ENCODE peak calls at places on chromosomes 3 and 15, in nine cellular contexts. X is HFFc6, T is sigmoid colon, C is breast epithelium, S is GM12864, R is AG09309, P is fibroblast of lung, U is endothelial cell of umbilical vein, Z is WERI-Rb-1. F is an unnamed sample.

GRCh38 chr15:44075535-44075934 is 119.5 kb downstream of the FRMD5 start:
- DNase-seq in X (peak), T (no peak), C (no peak), S (no peak), R (no peak), P (no peak), U (no peak), Z (no peak), F (no peak)

GRCh38 chr3:119314821-119315220 is 20.6 kb downstream of the ARHGAP31 start:
- DNase-seq in X (no peak), T (no peak), C (no peak), S (no peak), R (no peak), P (no peak), U (peak), Z (peak), F (peak)

GRCh38 chr3:30502051-30502741 is 104.2 kb upstream of the TGFBR2 start:
- DNase-seq in X (no peak), T (no peak), C (no peak), S (no peak), R (no peak), P (no peak), U (no peak), Z (no peak), F (no peak)

GRCh38 chr3:114241259-114241658 is 3.9 kb upstream of the ZNF80 start:
- DNase-seq in X (no peak), T (no peak), C (no peak), S (no peak), R (no peak), P (no peak), U (no peak), Z (no peak), F (no peak)

GRCh38 chr3:109563149-109563548 is 225.8 kb upstream of the DPPA4 start:
- DNase-seq in X (no peak), T (no peak), C (no peak), S (no peak), R (no peak), P (no peak), U (no peak), Z (no peak), F (no peak)

GRCh38 chr3:69379661-69380060 is 6.2 kb downstream of the FRMD4B start:
- DNase-seq in X (no peak), T (no peak), C (no peak), S (no peak), R (no peak), P (peak), U (no peak), Z (no peak), F (no peak)

GRCh38 chr3:102091358-102091757 is 242.0 kb downstream of the NFKBIZ start:
- DNase-seq in X (no peak), T (no peak), C (no peak), S (no peak), R (no peak), P (no peak), U (no peak), Z (no peak), F (no peak)

GRCh38 chr3:39443530-39443929 is 23.9 kb upstream of the MOBP start:
- DNase-seq in X (no peak), T (no peak), C (no peak), S (no peak), R (no peak), P (no peak), U (peak), Z (peak), F (no peak)

GRCh38 chr15:39896837-39897236 is 23.2 kb downstream of the GPR176 start:
- DNase-seq in X (peak), T (no peak), C (no peak), S (no peak), R (peak), P (peak), U (no peak), Z (no peak), F (no peak)

GRCh38 chr3:194637541-194638400 is 4.6 kb upstream of the TMEM44 start:
- DNase-seq in X (no peak), T (peak), C (no peak), S (no peak), R (no peak), P (no peak), U (no peak), Z (no peak), F (no peak)

GRCh38 chr3:141076026-141076797 is 25.1 kb downstream of the SPSB4 start:
- DNase-seq in X (no peak), T (peak), C (no peak), S (no peak), R (no peak), P (no peak), U (no peak), Z (peak), F (no peak)

GRCh38 chr3:145094355-145094941 is 1066.5 kb downstream of the PLOD2 start:
- DNase-seq in X (no peak), T (no peak), C (no peak), S (peak), R (peak), P (peak), U (peak), Z (no peak), F (no peak)

GRCh38 chr15:59746777-59747176 is 57.7 kb upstream of the BNIP2 start:
- DNase-seq in X (no peak), T (no peak), C (no peak), S (no peak), R (no peak), P (no peak), U (no peak), Z (no peak), F (no peak)

DNA sequence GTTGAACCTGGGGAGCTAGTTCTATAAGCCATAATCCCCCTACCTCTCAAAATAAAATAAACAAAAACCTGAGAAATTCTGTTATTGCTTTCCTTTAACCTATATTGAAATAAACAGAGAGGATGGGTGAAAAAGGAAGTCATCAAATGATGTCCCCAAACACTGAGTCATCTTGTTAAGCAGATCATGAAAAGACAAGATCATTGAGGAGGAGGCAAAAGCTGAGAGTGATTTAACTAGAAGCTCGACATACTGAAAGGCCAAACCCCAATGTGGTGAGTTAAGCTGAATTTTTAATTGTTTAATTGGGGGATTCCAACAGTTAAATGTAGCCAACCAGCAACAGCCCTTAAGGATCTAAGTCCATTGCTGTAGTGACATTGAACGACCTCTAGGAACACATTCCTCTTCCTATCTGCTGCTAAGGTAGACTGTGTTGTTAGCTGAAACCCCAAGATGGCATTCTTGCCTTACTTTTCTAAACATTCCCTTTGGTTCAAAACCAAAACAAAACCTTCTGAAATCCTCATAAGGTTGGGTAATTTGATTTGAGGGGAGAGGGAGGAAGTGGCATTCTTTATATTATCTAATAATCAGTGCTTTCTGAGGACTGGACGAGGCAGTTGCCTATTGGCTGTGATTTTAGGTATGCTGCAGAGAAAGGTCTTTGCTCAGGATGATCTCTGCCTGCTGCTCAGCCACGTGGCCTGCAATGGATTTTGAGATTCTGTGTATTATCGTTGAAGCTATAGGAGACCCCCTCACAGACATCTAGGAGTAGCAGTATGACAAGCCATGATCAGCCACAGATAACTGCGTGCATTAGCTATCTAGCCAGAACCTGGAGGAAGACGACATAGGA is 62.7 kb upstream of the BNIP2 start:
- DNase-seq in X (no peak), T (no peak), C (no peak), S (no peak), R (no peak), P (peak), U (no peak), Z (no peak), F (no peak)
- TF ChIP-seq CTCF in X (peak), T (no peak), C (peak), S (peak), R (peak), P (no peak), U (no peak), Z (peak), F (peak)

GRCh38 chr3:82495655-82496054 is 734.2 kb upstream of the GBE1 start:
- DNase-seq in X (no peak), T (no peak), C (no peak), S (no peak), R (no peak), P (no peak), U (no peak), Z (no peak), F (no peak)

GRCh38 chr3:82498186-82498585 is 736.7 kb upstream of the GBE1 start:
- DNase-seq in X (no peak), T (no peak), C (no peak), S (no peak), R (no peak), P (no peak), U (no peak), Z (no peak), F (no peak)

GRCh38 chr3:82494977-82495489 is 733.6 kb upstream of the GBE1 start:
- DNase-seq in X (no peak), T (no peak), C (no peak), S (no peak), R (no peak), P (no peak), U (no peak), Z (no peak), F (no peak)

GRCh38 chr3:82493858-82494257 is 732.4 kb upstream of the GBE1 start:
- DNase-seq in X (no peak), T (no peak), C (no peak), S (no peak), R (no peak), P (no peak), U (no peak), Z (no peak), F (no peak)

DNA sequence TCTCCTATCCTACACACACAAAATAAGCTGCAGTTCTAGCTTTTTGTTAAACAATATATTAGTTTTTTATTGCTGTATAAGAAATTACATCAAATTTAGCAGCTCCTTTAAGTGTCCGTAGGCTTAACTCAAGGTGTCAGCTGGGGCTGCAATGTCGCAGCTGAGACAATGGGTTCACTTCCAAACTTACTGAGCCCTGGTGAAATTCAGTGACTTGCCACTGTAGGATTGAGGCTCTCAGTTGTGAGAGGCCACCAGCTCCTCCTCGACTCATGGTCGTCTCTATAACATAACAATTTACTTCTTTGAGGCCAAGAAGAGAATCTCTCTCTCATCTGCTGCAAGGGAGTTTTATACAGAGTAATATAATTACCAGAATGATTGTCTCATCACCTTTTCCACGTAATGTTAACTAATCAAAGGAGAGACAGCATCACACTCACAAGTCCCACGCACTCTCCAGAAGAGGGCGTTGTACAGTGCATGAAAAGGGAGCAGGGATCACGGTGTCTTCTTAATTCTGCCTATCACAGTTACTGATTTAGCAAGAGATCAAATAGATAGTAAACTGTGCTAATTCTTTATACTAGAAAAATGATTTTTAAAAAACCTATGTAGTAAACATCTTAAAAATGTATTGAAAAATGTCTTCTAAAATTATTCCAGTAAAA is 735.6 kb upstream of the GBE1 start:
- DNase-seq in X (no peak), T (no peak), C (no peak), S (no peak), R (no peak), P (no peak), U (no peak), Z (peak), F (peak)
- TF ChIP-seq CTCF in X (no peak), T (no peak), C (no peak), S (no peak), R (no peak), P (no peak), U (no peak), Z (peak), F (no peak)

GRCh38 chr3:64179249-64179648 is 46.0 kb downstream of the PRICKLE2 start:
- DNase-seq in X (peak), T (no peak), C (no peak), S (no peak), R (no peak), P (no peak), U (no peak), Z (no peak), F (no peak)
- TF ChIP-seq CTCF in X (peak), T (no peak), C (no peak), S (no peak), R (no peak), P (no peak), U (no peak), Z (no peak), F (no peak)

DNA sequence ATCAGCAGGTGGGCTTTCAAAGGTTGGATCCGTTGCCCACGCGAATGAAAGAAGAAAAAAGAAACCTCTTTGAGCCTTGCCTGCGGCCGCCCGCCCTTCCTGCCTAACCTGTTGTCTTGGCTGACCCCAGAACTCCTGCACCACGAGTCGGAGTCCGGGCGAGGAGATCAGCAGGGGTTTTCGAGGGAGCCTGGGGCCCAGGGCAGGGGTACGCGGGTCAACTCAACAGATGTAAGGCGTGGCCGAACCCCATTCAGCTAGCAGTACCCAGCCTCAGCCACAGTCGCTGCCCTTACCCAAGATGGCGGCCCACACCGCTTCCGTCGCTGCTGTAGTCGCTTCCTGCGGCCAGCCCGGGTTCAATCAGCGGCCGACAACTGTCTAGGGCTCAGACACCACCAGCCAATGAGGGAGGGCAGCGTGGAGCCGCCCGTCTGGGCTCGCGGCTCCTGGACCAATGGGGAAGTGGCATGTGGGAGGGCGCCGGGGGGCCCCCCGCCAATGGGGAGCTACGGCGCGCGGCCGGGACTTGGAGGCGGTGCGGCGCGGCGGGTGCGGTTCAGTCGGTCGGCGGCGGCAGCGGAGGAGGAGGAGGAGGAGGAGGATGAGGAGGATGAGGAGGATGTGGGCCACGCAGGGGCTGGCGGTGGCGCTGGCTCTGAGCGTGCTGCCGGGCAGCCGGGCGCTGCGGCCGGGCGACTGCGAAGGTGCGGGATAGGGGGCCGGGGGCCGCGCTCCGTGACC is at the start of gene MANF:
- DNase-seq in X (peak), T (peak), C (peak), S (peak), R (peak), P (peak), U (peak), Z (peak), F (peak)
- TF ChIP-seq CTCF in X (no peak), T (no peak), C (peak), S (no peak), R (no peak), P (no peak), U (no peak), Z (no peak), F (no peak)

DNA sequence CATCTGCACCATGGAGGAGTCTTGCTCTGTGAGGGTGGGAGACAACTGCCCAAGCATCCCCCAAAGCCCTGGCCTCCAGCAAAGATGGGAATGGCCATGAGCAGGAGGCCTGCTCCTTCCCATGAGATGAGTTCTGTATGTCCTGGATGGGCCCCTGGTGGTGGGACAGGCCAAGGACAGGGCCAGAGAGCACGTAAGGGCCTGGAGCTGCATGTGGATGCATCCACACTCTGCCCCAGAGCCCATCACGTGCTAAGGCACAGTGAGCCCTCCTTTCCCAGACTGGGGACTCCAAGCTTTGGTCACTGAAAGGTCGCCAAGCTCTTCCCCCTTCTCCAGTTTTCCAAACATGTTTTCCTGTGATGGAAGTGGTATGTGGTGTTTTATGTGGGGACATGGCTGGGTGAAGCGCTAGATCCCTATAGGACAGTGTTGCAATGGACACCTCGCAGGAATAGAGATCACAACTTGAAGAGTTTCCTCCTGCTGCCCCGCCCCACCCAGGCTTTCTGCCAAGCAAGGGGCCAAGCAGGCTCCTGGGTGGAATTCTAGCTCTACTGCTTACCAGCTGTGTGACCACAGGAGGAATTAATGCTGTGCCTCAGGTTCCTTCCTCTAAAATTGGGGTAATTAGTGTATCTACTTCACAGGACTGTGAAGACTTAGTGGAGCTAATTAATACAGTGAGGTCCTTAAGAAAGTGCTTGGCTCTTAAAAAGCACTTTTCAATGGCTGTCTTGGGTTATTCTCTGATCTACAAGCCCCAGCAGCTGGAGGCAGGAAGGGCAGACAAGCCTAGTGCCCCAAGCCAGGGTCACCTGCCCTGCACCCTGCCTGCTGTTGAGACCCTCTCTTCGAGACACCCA is 106.4 kb upstream of the RPL32 start:
- DNase-seq in X (peak), T (peak), C (no peak), S (no peak), R (no peak), P (peak), U (peak), Z (no peak), F (no peak)
- TF ChIP-seq CTCF in X (peak), T (no peak), C (no peak), S (no peak), R (peak), P (no peak), U (no peak), Z (peak), F (peak)

GRCh38 chr3:55750525-55750924 is 263.4 kb upstream of the WNT5A start:
- DNase-seq in X (peak), T (no peak), C (peak), S (no peak), R (peak), P (peak), U (no peak), Z (no peak), F (no peak)
- TF ChIP-seq CTCF in X (no peak), T (no peak), C (no peak), S (no peak), R (no peak), P (no peak), U (no peak), Z (no peak), F (no peak)

DNA sequence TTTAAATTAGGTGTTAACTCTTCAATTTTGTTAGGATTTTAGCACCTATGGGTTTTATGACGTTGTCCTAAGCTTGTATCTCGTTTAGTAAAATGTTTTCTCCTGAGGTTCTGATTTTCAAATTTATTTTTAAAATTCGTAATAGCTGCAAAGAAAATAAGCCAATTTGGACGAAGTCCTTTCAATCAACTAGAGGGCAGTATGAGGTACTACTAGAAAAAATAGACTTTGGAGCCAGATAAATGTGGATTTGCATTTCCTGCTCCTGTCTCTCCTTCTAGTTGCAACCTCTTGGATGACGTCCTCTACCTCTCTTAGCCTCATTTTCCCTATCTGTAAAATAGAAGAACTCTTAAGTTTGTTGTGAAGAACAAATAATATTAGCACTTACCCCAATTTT is 81.1 kb downstream of the SLTM start:
- DNase-seq in X (no peak), T (no peak), C (no peak), S (no peak), R (no peak), P (peak), U (no peak), Z (no peak), F (no peak)
- TF ChIP-seq CTCF in X (peak), T (no peak), C (no peak), S (no peak), R (peak), P (no peak), U (no peak), Z (no peak), F (no peak)

F was measured in glutamatergic neuron.